ENCODE peak calls at places on chromosomes 3 and 15, in four cellular contexts. T is right lobe of liver, J is lower leg skin, W is adrenal gland. X is an unnamed sample.

GRCh38 chr3:40516201-40516600 is 8.6 kb upstream of the ZNF621 start:
- DNase-seq in T (no peak), J (no peak), W (no peak), X (no peak)

GRCh38 chr3:156160653-156161052 is 40.3 kb downstream of the KCNAB1 start:
- DNase-seq in T (no peak), J (no peak), W (no peak), X (no peak)

GRCh38 chr15:101255615-101256350 is 3.9 kb upstream of the CHSY1 start:
- DNase-seq in T (no peak), J (no peak), W (no peak), X (no peak)

GRCh38 chr15:83657549-83657948 is 3.6 kb downstream of the ADAMTSL3 start:
- DNase-seq in T (no peak), J (no peak), W (no peak), X (no peak)

GRCh38 chr3:113287818-113288648 is 76.7 kb downstream of the BOC start:
- DNase-seq in T (no peak), J (peak; percentile 82), W (peak; percentile 82), X (peak; percentile 52)

GRCh38 chr3:170054204-170054603 is 16.4 kb downstream of the GPR160 start:
- DNase-seq in T (no peak), J (no peak), W (no peak), X (no peak)

GRCh38 chr3:32551496-32551895 is 19.2 kb downstream of the DYNC1LI1 start:
- DNase-seq in T (no peak), J (no peak), W (no peak), X (no peak)

GRCh38 chr3:100002599-100003350 is 111.5 kb downstream of the FILIP1L start:
- DNase-seq in T (no peak), J (peak; percentile 47), W (peak; percentile 75), X (no peak)

GRCh38 chr3:177197934-177198484 is 727 bp upstream of the TBL1XR1 start:
- DNase-seq in T (no peak), J (no peak), W (no peak), X (no peak)

GRCh38 chr15:57708047-57708446 is 1.5 kb downstream of the POLR2M start:
- DNase-seq in T (no peak), J (no peak), W (no peak), X (no peak)

GRCh38 chr15:53498996-53499395 is 260.5 kb downstream of the WDR72 start:
- DNase-seq in T (no peak), J (no peak), W (no peak), X (no peak)

GRCh38 chr15:74896316-74896715 is 6.5 kb downstream of the MPI start:
- DNase-seq in T (no peak), J (no peak), W (no peak), X (no peak)

GRCh38 chr3:14462738-14463137 is 60.3 kb downstream of the SLC6A6 start:
- DNase-seq in T (no peak), J (no peak), W (no peak), X (no peak)

GRCh38 chr15:63323798-63324651 is 46.6 kb downstream of the APH1B start:
- DNase-seq in T (no peak), J (no peak), W (no peak), X (no peak)

GRCh38 chr3:84547971-84548970 is 410.5 kb upstream of the CADM2 start:
- DNase-seq in T (peak; percentile 65), J (no peak), W (no peak), X (no peak)

GRCh38 chr3:127325630-127325961 is 37.8 kb upstream of the PRR20G start:
- DNase-seq in T (no peak), J (peak; percentile 48), W (no peak), X (peak; percentile 36)

GRCh38 chr3:14343338-14344112 is 58.9 kb upstream of the SLC6A6 start:
- DNase-seq in T (no peak), J (no peak), W (no peak), X (no peak)

GRCh38 chr3:79326642-79327041 is 441.2 kb downstream of the ROBO1 start:
- DNase-seq in T (no peak), J (no peak), W (no peak), X (no peak)

GRCh38 chr3:66390013-66390412 is 110.8 kb downstream of the LRIG1 start:
- DNase-seq in T (no peak), J (no peak), W (no peak), X (no peak)

GRCh38 chr15:66951976-66952375 is 113.4 kb upstream of the SMAD3 start:
- DNase-seq in T (no peak), J (no peak), W (no peak), X (no peak)

GRCh38 chr3:5122741-5123706 is 932 bp downstream of the ARL8B start:
- DNase-seq in T (peak; percentile 59), J (peak; percentile 58), W (peak; percentile 69), X (no peak)

GRCh38 chr15:85689729-85690128 is 105.0 kb downstream of the KLHL25 start:
- DNase-seq in T (peak; percentile 58), J (no peak), W (peak; percentile 66), X (no peak)

GRCh38 chr3:13253208-13253937 is 166.7 kb downstream of the NUP210 start:
- DNase-seq in T (no peak), J (no peak), W (no peak), X (no peak)

GRCh38 chr3:10228248-10228950 is 19.9 kb upstream of the TATDN2 start:
- DNase-seq in T (no peak), J (no peak), W (no peak), X (no peak)

GRCh38 chr3:99625643-99626414 is 12.6 kb upstream of the COL8A1 start:
- DNase-seq in T (no peak), J (no peak), W (no peak), X (no peak)

GRCh38 chr3:6260551-6261191 is 600.2 kb upstream of the GRM7 start:
- DNase-seq in T (no peak), J (no peak), W (no peak), X (no peak)

GRCh38 chr3:14719006-14719405 is 44.1 kb downstream of the C3orf20 start:
- DNase-seq in T (no peak), J (no peak), W (no peak), X (no peak)

GRCh38 chr15:20344601-20345400 is 196.8 kb downstream of the GOLGA6L6 start:
- DNase-seq in T (no peak), J (no peak), W (peak; percentile 42), X (no peak)

GRCh38 chr15:41853191-41853590 is 14.5 kb downstream of the PLA2G4B start:
- DNase-seq in T (no peak), J (no peak), W (no peak), X (no peak)
- TF ChIP-seq POLR2A in T (no peak), J (no peak), W (no peak), X (no peak)

GRCh38 chr3:71051259-71051595 is 532.3 kb downstream of the FOXP1 start:
- DNase-seq in T (no peak), J (no peak), W (no peak), X (no peak)

GRCh38 chr3:71051893-71052687 is 531.4 kb downstream of the FOXP1 start:
- DNase-seq in T (no peak), J (no peak), W (no peak), X (no peak)

GRCh38 chr3:71050133-71050520 is 533.4 kb downstream of the FOXP1 start:
- DNase-seq in T (no peak), J (no peak), W (no peak), X (no peak)

GRCh38 chr3:71048948-71049347 is 534.6 kb downstream of the FOXP1 start:
- DNase-seq in T (no peak), J (no peak), W (no peak), X (no peak)

DNA sequence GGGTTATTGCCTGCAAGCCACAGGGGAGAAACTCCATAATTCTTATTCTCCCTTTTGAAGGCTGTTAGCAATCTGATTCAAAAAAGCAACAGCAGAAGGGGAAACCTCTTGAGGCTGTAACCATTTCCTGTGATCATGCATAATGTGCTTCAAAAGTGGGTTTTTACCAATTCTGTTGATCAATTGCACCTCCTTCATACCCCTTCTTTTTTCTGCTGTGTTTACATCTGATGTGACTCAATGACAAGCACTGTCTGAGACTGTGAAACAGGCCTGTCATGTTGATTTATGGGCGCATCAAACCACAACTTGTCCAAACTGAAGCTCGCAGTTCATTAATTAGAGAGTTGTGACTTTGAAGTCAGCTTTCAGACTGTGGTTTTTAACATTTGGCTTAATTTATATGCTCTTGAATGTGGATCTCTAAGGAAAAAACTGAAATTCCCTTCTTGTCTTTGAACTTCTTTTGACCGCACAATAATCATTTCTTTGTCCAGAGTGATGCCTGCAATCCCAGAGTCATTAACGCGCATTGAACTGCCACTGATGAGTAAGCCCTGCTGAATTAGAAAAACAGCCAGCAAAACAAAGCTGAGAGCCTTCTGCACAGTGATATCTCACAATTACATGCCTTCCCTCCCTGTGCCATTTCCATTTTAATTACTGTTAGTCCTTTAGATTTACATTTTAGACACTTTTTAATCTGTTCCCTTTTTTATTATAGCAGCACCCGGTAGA is 532.8 kb downstream of the FOXP1 start:
- DNase-seq in T (no peak), J (no peak), W (no peak), X (no peak)
- H3K4me3 ChIP-seq in T (no peak overlapping the region), J (no peak overlapping the region), W (no peak overlapping the region), X (no peak overlapping the region)

DNA sequence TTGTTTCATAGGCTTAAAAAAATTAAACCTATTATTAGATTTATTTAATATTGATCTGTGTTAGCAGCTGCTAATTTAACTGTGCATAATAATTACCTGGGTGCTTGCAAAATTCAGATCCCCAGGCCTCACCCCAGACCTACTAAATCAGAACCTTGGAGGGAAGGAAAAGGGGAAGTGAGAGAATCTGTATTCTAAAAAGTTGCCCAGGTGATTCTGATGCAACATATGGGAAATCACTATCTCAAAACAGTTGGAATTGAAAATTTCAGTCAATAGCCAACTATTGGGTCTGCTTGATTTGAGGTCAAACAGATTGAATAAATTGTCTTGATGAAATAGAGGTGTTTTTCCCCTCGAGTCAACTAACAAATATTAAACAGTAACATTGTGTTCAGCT is 538.5 kb upstream of the ADAMTS9 start:
- DNase-seq in T (no peak), J (no peak), W (no peak), X (no peak)
- TF ChIP-seq POLR2A in T (no peak), J (no peak), W (no peak), X (no peak)

GRCh38 chr15:81321667-81322066 is 2.3 kb downstream of the STARD5 start:
- DNase-seq in T (no peak), J (no peak), W (no peak), X (no peak)
- H3K4me3 ChIP-seq in T (peak overlapping the region; percentile 91), J (no peak overlapping the region), W (no peak overlapping the region), X (no peak overlapping the region)

DNA sequence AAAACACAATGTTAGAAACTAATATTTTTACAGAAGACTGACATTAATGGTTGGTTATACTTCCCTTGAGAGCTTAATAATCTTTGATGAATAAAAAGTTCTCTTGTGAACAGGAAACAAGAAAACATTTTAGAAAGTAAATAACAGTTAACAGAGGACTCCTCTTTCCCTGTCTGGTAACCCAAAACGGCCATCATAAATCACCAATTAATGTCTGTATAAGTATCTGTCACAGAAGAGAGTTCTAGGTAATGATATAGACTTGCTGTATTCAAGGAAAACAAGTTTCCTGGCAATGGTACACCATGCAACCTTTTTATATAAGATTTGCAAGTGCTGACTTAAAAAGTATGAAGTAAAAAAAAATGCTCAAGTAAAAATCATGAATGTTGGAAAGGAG is 426.7 kb downstream of the SOX2 start:
- DNase-seq in T (no peak), J (no peak), W (no peak), X (no peak)
- TF ChIP-seq POLR2A in T (no peak), J (no peak), W (no peak), X (no peak)

GRCh38 chr3:27724459-27725197 is 2.5 kb upstream of the EOMES start:
- DNase-seq in T (no peak), J (no peak), W (no peak), X (no peak)

GRCh38 chr3:27726240-27726639 is 4.1 kb upstream of the EOMES start:
- DNase-seq in T (no peak), J (no peak), W (no peak), X (no peak)

GRCh38 chr3:27722957-27723802 is 1.1 kb upstream of the EOMES start:
- DNase-seq in T (no peak), J (no peak), W (no peak), X (no peak)

GRCh38 chr3:27721717-27722564 is at the start of gene EOMES:
- DNase-seq in T (no peak), J (no peak), W (no peak), X (no peak)

GRCh38 chr3:27723803-27724458 is 1.8 kb upstream of the EOMES start:
- DNase-seq in T (no peak), J (no peak), W (no peak), X (no peak)
- H3K4me3 ChIP-seq in T (no peak overlapping the region), J (no peak overlapping the region), W (no peak overlapping the region), X (no peak overlapping the region)

X was measured in tibial nerve.